ENCODE peak calls at places on chromosomes 6 and 20, in six cellular contexts. One of them, this sample, is unnamed.

GRCh38 chr20:19676202-19676601 is 81.9 kb upstream of the RIN2 start:
- DNase-seq in hypothalamus: no peak
- DNase-seq in lower leg skin: no peak
- DNase-seq in SK-N-SH: no peak
- DNase-seq in mucosa of descending colon: no peak
- DNase-seq in stimulated activated CD4-positive, alpha-beta T cell treated with anti-CD3 and anti-CD28 coated beads, Interleukin-1b, Interleukin-23, amount 100 ng/mL, for 1 hour: no peak
- DNase-seq in this sample: no peak

GRCh38 chr20:63214514-63214913 is 1.4 kb downstream of the YTHDF1 start:
- DNase-seq in hypothalamus: no peak
- DNase-seq in lower leg skin: no peak
- DNase-seq in SK-N-SH: no peak
- DNase-seq in mucosa of descending colon: no peak
- DNase-seq in stimulated activated CD4-positive, alpha-beta T cell treated with anti-CD3 and anti-CD28 coated beads, Interleukin-1b, Interleukin-23, amount 100 ng/mL, for 1 hour: no peak
- DNase-seq in this sample: no peak

GRCh38 chr6:35049885-35050284 is 91.3 kb downstream of the TCP11 start:
- DNase-seq in hypothalamus: peak
- DNase-seq in lower leg skin: no peak
- DNase-seq in SK-N-SH: peak
- DNase-seq in mucosa of descending colon: peak
- DNase-seq in stimulated activated CD4-positive, alpha-beta T cell treated with anti-CD3 and anti-CD28 coated beads, Interleukin-1b, Interleukin-23, amount 100 ng/mL, for 1 hour: no peak
- DNase-seq in this sample: peak

GRCh38 chr20:57465943-57466342 is 59.0 kb downstream of the CTCFL start:
- DNase-seq in hypothalamus: no peak
- DNase-seq in lower leg skin: no peak
- DNase-seq in SK-N-SH: no peak
- DNase-seq in mucosa of descending colon: no peak
- DNase-seq in stimulated activated CD4-positive, alpha-beta T cell treated with anti-CD3 and anti-CD28 coated beads, Interleukin-1b, Interleukin-23, amount 100 ng/mL, for 1 hour: no peak
- DNase-seq in this sample: no peak

GRCh38 chr6:105272783-105273182 is 93.0 kb upstream of the POPDC3 start:
- DNase-seq in hypothalamus: peak
- DNase-seq in lower leg skin: no peak
- DNase-seq in SK-N-SH: no peak
- DNase-seq in mucosa of descending colon: no peak
- DNase-seq in stimulated activated CD4-positive, alpha-beta T cell treated with anti-CD3 and anti-CD28 coated beads, Interleukin-1b, Interleukin-23, amount 100 ng/mL, for 1 hour: no peak
- DNase-seq in this sample: no peak

GRCh38 chr6:63348836-63349235 is 29.1 kb upstream of the LGSN start:
- DNase-seq in hypothalamus: no peak
- DNase-seq in lower leg skin: no peak
- DNase-seq in SK-N-SH: no peak
- DNase-seq in mucosa of descending colon: no peak
- DNase-seq in stimulated activated CD4-positive, alpha-beta T cell treated with anti-CD3 and anti-CD28 coated beads, Interleukin-1b, Interleukin-23, amount 100 ng/mL, for 1 hour: no peak
- DNase-seq in this sample: no peak

GRCh38 chr20:46826343-46826984 is 68.2 kb upstream of the EYA2 start:
- DNase-seq in hypothalamus: no peak
- DNase-seq in lower leg skin: no peak
- DNase-seq in SK-N-SH: no peak
- DNase-seq in mucosa of descending colon: no peak
- DNase-seq in stimulated activated CD4-positive, alpha-beta T cell treated with anti-CD3 and anti-CD28 coated beads, Interleukin-1b, Interleukin-23, amount 100 ng/mL, for 1 hour: no peak
- DNase-seq in this sample: no peak

GRCh38 chr6:8442149-8442548 is 6.8 kb upstream of the SLC35B3 start:
- DNase-seq in hypothalamus: no peak
- DNase-seq in lower leg skin: no peak
- DNase-seq in SK-N-SH: no peak
- DNase-seq in mucosa of descending colon: no peak
- DNase-seq in stimulated activated CD4-positive, alpha-beta T cell treated with anti-CD3 and anti-CD28 coated beads, Interleukin-1b, Interleukin-23, amount 100 ng/mL, for 1 hour: no peak
- DNase-seq in this sample: no peak

GRCh38 chr6:137951064-137951597 is 84.1 kb downstream of the TNFAIP3 start:
- DNase-seq in hypothalamus: no peak
- DNase-seq in lower leg skin: no peak
- DNase-seq in SK-N-SH: no peak
- DNase-seq in mucosa of descending colon: no peak
- DNase-seq in stimulated activated CD4-positive, alpha-beta T cell treated with anti-CD3 and anti-CD28 coated beads, Interleukin-1b, Interleukin-23, amount 100 ng/mL, for 1 hour: no peak
- DNase-seq in this sample: no peak

GRCh38 chr20:9172908-9173307 is 104.0 kb downstream of the PLCB4 start:
- DNase-seq in hypothalamus: no peak
- DNase-seq in lower leg skin: no peak
- DNase-seq in SK-N-SH: no peak
- DNase-seq in mucosa of descending colon: no peak
- DNase-seq in stimulated activated CD4-positive, alpha-beta T cell treated with anti-CD3 and anti-CD28 coated beads, Interleukin-1b, Interleukin-23, amount 100 ng/mL, for 1 hour: no peak
- DNase-seq in this sample: no peak

GRCh38 chr6:108302371-108302770 is 7.5 kb downstream of the AFG1L start:
- DNase-seq in hypothalamus: no peak
- DNase-seq in lower leg skin: no peak
- DNase-seq in SK-N-SH: no peak
- DNase-seq in mucosa of descending colon: no peak
- DNase-seq in stimulated activated CD4-positive, alpha-beta T cell treated with anti-CD3 and anti-CD28 coated beads, Interleukin-1b, Interleukin-23, amount 100 ng/mL, for 1 hour: no peak
- DNase-seq in this sample: no peak

GRCh38 chr6:144896876-144897275 is 611.7 kb downstream of the UTRN start:
- DNase-seq in hypothalamus: no peak
- DNase-seq in lower leg skin: no peak
- DNase-seq in SK-N-SH: no peak
- DNase-seq in mucosa of descending colon: no peak
- DNase-seq in stimulated activated CD4-positive, alpha-beta T cell treated with anti-CD3 and anti-CD28 coated beads, Interleukin-1b, Interleukin-23, amount 100 ng/mL, for 1 hour: no peak
- DNase-seq in this sample: no peak